ENCODE peak calls at places on chromosomes 2 and 18, in seven cellular contexts. One of them, this sample, is unnamed.

GRCh38 chr2:239543696-239544095 is 142.9 kb upstream of the HDAC4 start:
- DNase-seq in kidney epithelial cell: no peak
- DNase-seq in breast epithelium: no peak
- DNase-seq in ovary: no peak
- DNase-seq in kidney: no peak
- DNase-seq in PC-9: no peak
- DNase-seq in skeletal muscle cell: no peak
- DNase-seq in this sample: no peak

GRCh38 chr2:26521054-26521912 is 43.4 kb upstream of the OTOF start:
- DNase-seq in kidney epithelial cell: no peak
- DNase-seq in breast epithelium: no peak
- DNase-seq in ovary: no peak
- DNase-seq in kidney: peak
- DNase-seq in PC-9: no peak
- DNase-seq in skeletal muscle cell: no peak
- DNase-seq in this sample: no peak

GRCh38 chr2:74571058-74571457 is 16.5 kb downstream of the DOK1 start:
- DNase-seq in kidney epithelial cell: no peak
- DNase-seq in breast epithelium: no peak
- DNase-seq in ovary: no peak
- DNase-seq in kidney: no peak
- DNase-seq in PC-9: peak
- DNase-seq in skeletal muscle cell: no peak
- DNase-seq in this sample: no peak

GRCh38 chr2:136510244-136510643 is 255.1 kb upstream of the THSD7B start:
- DNase-seq in kidney epithelial cell: no peak
- DNase-seq in breast epithelium: no peak
- DNase-seq in ovary: no peak
- DNase-seq in kidney: no peak
- DNase-seq in PC-9: no peak
- DNase-seq in skeletal muscle cell: no peak
- DNase-seq in this sample: no peak

GRCh38 chr2:128787616-128788015 is 468.9 kb upstream of the HS6ST1 start:
- DNase-seq in kidney epithelial cell: no peak
- DNase-seq in breast epithelium: no peak
- DNase-seq in ovary: no peak
- DNase-seq in kidney: no peak
- DNase-seq in PC-9: no peak
- DNase-seq in skeletal muscle cell: no peak
- DNase-seq in this sample: no peak

GRCh38 chr2:39871291-39871761 is 92.3 kb upstream of the THUMPD2 start:
- DNase-seq in kidney epithelial cell: peak
- DNase-seq in breast epithelium: no peak
- DNase-seq in ovary: no peak
- DNase-seq in kidney: no peak
- DNase-seq in PC-9: no peak
- DNase-seq in skeletal muscle cell: peak
- DNase-seq in this sample: no peak

GRCh38 chr2:33763671-33764310 is 164.7 kb upstream of the FAM98A start:
- DNase-seq in kidney epithelial cell: no peak
- DNase-seq in breast epithelium: no peak
- DNase-seq in ovary: no peak
- DNase-seq in kidney: no peak
- DNase-seq in PC-9: no peak
- DNase-seq in skeletal muscle cell: no peak
- DNase-seq in this sample: no peak

GRCh38 chr2:64485961-64486360 is 32.0 kb downstream of the LGALSL start:
- DNase-seq in kidney epithelial cell: no peak
- DNase-seq in breast epithelium: no peak
- DNase-seq in ovary: no peak
- DNase-seq in kidney: no peak
- DNase-seq in PC-9: no peak
- DNase-seq in skeletal muscle cell: no peak
- DNase-seq in this sample: no peak

GRCh38 chr18:58078889-58079573 is 35.0 kb downstream of the NEDD4L start:
- DNase-seq in kidney epithelial cell: no peak
- DNase-seq in breast epithelium: no peak
- DNase-seq in ovary: no peak
- DNase-seq in kidney: no peak
- DNase-seq in PC-9: no peak
- DNase-seq in skeletal muscle cell: no peak
- DNase-seq in this sample: no peak

GRCh38 chr18:50788284-50788683 is 31.5 kb downstream of the MRO start:
- DNase-seq in kidney epithelial cell: no peak
- DNase-seq in breast epithelium: no peak
- DNase-seq in ovary: no peak
- DNase-seq in kidney: no peak
- DNase-seq in PC-9: no peak
- DNase-seq in skeletal muscle cell: no peak
- DNase-seq in this sample: no peak

GRCh38 chr18:8299054-8299708 is 310.1 kb upstream of the RAB12 start:
- DNase-seq in kidney epithelial cell: no peak
- DNase-seq in breast epithelium: no peak
- DNase-seq in ovary: no peak
- DNase-seq in kidney: no peak
- DNase-seq in PC-9: no peak
- DNase-seq in skeletal muscle cell: no peak
- DNase-seq in this sample: no peak

DNA sequence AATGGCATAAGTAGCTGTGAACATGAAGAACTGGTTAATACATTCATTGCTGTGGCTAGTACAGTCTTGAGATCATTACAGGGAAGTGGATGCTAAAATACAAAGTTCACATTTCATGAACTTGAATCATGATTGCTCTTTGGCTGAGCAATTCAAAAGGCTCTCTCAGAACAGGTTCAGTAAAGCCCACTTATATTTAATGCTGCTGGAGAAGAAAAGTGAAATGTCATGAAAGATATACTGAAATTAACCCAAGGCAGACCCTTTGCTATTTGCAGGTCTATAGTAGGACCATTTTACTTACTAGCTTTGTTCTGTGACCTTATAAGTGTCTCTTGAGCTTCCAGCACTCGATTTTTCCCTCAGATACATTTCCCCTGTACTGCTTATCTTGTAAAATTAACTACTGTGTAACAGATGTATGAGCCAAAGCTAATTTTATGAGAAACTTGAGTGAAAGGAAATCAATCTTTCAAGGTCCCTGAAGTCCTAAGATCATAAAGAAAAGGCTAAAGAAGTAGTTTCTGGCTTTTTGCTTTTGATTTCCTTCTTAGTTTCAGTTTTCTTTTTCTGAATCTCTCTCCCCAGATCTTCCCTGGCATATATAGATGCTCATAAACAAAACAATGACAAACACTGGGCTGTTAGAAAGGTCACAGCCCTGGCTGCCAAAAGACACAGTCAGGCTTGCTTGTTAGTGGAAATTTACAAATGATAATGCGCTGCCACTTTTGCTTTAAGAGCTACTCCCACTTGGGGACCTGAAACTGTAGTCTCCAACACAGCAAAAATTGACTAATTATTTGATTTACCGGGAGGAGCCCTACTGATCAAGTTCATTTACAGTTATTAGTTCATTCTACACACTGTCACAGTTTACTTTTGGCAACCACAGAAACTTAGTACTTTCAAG is 132.7 kb upstream of the XPO1 start:
- DNase-seq in kidney epithelial cell: peak
- DNase-seq in breast epithelium: no peak
- DNase-seq in ovary: no peak
- DNase-seq in kidney: no peak
- DNase-seq in PC-9: peak
- DNase-seq in skeletal muscle cell: no peak
- DNase-seq in this sample: no peak
- H3K4me3 ChIP-seq in kidney epithelial cell: no peak
- H3K4me3 ChIP-seq in breast epithelium: peak
- H3K4me3 ChIP-seq in ovary: peak
- H3K4me3 ChIP-seq in kidney: peak
- H3K4me3 ChIP-seq in PC-9: peak
- H3K4me3 ChIP-seq in skeletal muscle cell: no peak
- H3K4me3 ChIP-seq in this sample: no peak

GRCh38 chr18:75455249-75456183 is 28.0 kb upstream of the SMIM21 start:
- DNase-seq in kidney epithelial cell: no peak
- DNase-seq in breast epithelium: no peak
- DNase-seq in ovary: peak
- DNase-seq in kidney: peak
- DNase-seq in PC-9: no peak
- DNase-seq in skeletal muscle cell: no peak
- DNase-seq in this sample: no peak
- H3K4me3 ChIP-seq in kidney epithelial cell: peak
- H3K4me3 ChIP-seq in breast epithelium: peak
- H3K4me3 ChIP-seq in ovary: peak
- H3K4me3 ChIP-seq in kidney: peak
- H3K4me3 ChIP-seq in PC-9: no peak
- H3K4me3 ChIP-seq in skeletal muscle cell: peak
- H3K4me3 ChIP-seq in this sample: peak

GRCh38 chr2:96760986-96761832 is 507 bp downstream of the CNNM4 start:
- DNase-seq in kidney epithelial cell: no peak
- DNase-seq in breast epithelium: no peak
- DNase-seq in ovary: no peak
- DNase-seq in kidney: peak
- DNase-seq in PC-9: peak
- DNase-seq in skeletal muscle cell: no peak
- DNase-seq in this sample: peak
- H3K4me3 ChIP-seq in kidney epithelial cell: peak
- H3K4me3 ChIP-seq in breast epithelium: peak
- H3K4me3 ChIP-seq in ovary: peak
- H3K4me3 ChIP-seq in kidney: peak
- H3K4me3 ChIP-seq in PC-9: peak
- H3K4me3 ChIP-seq in skeletal muscle cell: peak
- H3K4me3 ChIP-seq in this sample: peak

GRCh38 chr18:46917108-46917807 is at the start of the genes KATNAL2 and PIAS2:
- DNase-seq in kidney epithelial cell: no peak
- DNase-seq in breast epithelium: peak
- DNase-seq in ovary: peak
- DNase-seq in kidney: peak
- DNase-seq in PC-9: peak
- DNase-seq in skeletal muscle cell: no peak
- DNase-seq in this sample: peak
- H3K4me3 ChIP-seq in kidney epithelial cell: peak
- H3K4me3 ChIP-seq in breast epithelium: peak
- H3K4me3 ChIP-seq in ovary: peak
- H3K4me3 ChIP-seq in kidney: peak
- H3K4me3 ChIP-seq in PC-9: peak
- H3K4me3 ChIP-seq in skeletal muscle cell: peak
- H3K4me3 ChIP-seq in this sample: peak